ENCODE peak calls at places on chromosomes 16 and 17, in six cellular contexts. One of them, this sample, is unnamed.

GRCh38 chr17:45952814-45953320 is 46.2 kb upstream of the STH start:
- DNase-seq in breast epithelium: no peak
- DNase-seq in tibial nerve: no peak
- DNase-seq in heart left ventricle: no peak
- DNase-seq in HCT116: no peak
- DNase-seq in K562: no peak
- DNase-seq in this sample: no peak

GRCh38 chr16:79217375-79218011 is 383.0 kb downstream of the MAF start:
- DNase-seq in breast epithelium: no peak
- DNase-seq in tibial nerve: no peak
- DNase-seq in heart left ventricle: no peak
- DNase-seq in HCT116: no peak
- DNase-seq in K562: no peak
- DNase-seq in this sample: no peak

GRCh38 chr17:79207957-79208356 is 133.3 kb downstream of the ENGASE start:
- DNase-seq in breast epithelium: no peak
- DNase-seq in tibial nerve: no peak
- DNase-seq in heart left ventricle: no peak
- DNase-seq in HCT116: no peak
- DNase-seq in K562: no peak
- DNase-seq in this sample: no peak

GRCh38 chr17:28807925-28808641 is 34.5 kb downstream of the FAM222B start:
- DNase-seq in breast epithelium: no peak
- DNase-seq in tibial nerve: peak
- DNase-seq in heart left ventricle: no peak
- DNase-seq in HCT116: peak
- DNase-seq in K562: no peak
- DNase-seq in this sample: no peak

GRCh38 chr17:17021194-17021863 is 20.9 kb upstream of the MPRIP start:
- DNase-seq in breast epithelium: peak
- DNase-seq in tibial nerve: peak
- DNase-seq in heart left ventricle: peak
- DNase-seq in HCT116: no peak
- DNase-seq in K562: peak
- DNase-seq in this sample: peak

GRCh38 chr16:49696414-49697101 is 159.4 kb downstream of the ZNF423 start:
- DNase-seq in breast epithelium: no peak
- DNase-seq in tibial nerve: no peak
- DNase-seq in heart left ventricle: no peak
- DNase-seq in HCT116: no peak
- DNase-seq in K562: no peak
- DNase-seq in this sample: no peak

GRCh38 chr17:75468311-75468754 is 11.9 kb downstream of the TMEM94 start:
- DNase-seq in breast epithelium: no peak
- DNase-seq in tibial nerve: no peak
- DNase-seq in heart left ventricle: no peak
- DNase-seq in HCT116: no peak
- DNase-seq in K562: no peak
- DNase-seq in this sample: no peak

GRCh38 chr17:6455321-6455705 is 11.1 kb downstream of the PIMREG start:
- DNase-seq in breast epithelium: no peak
- DNase-seq in tibial nerve: no peak
- DNase-seq in heart left ventricle: peak
- DNase-seq in HCT116: no peak
- DNase-seq in K562: no peak
- DNase-seq in this sample: peak

GRCh38 chr16:9441021-9441420 is 349.6 kb downstream of the HAPSTR1 start:
- DNase-seq in breast epithelium: no peak
- DNase-seq in tibial nerve: no peak
- DNase-seq in heart left ventricle: no peak
- DNase-seq in HCT116: no peak
- DNase-seq in K562: no peak
- DNase-seq in this sample: no peak

GRCh38 chr16:53964145-53964544 is 260.2 kb downstream of the FTO start:
- DNase-seq in breast epithelium: no peak
- DNase-seq in tibial nerve: no peak
- DNase-seq in heart left ventricle: no peak
- DNase-seq in HCT116: no peak
- DNase-seq in K562: no peak
- DNase-seq in this sample: no peak

GRCh38 chr16:79776243-79776884 is 175.8 kb upstream of the MAF start:
- DNase-seq in breast epithelium: no peak
- DNase-seq in tibial nerve: peak
- DNase-seq in heart left ventricle: no peak
- DNase-seq in HCT116: no peak
- DNase-seq in K562: no peak
- DNase-seq in this sample: peak

GRCh38 chr17:74268554-74268953 is 5.5 kb upstream of the DNAI2 start:
- DNase-seq in breast epithelium: no peak
- DNase-seq in tibial nerve: no peak
- DNase-seq in heart left ventricle: no peak
- DNase-seq in HCT116: no peak
- DNase-seq in K562: no peak
- DNase-seq in this sample: no peak

GRCh38 chr16:66585477-66586239 is 6.4 kb downstream of the CMTM2 start:
- DNase-seq in breast epithelium: no peak
- DNase-seq in tibial nerve: no peak
- DNase-seq in heart left ventricle: no peak
- DNase-seq in HCT116: no peak
- DNase-seq in K562: no peak
- DNase-seq in this sample: no peak

GRCh38 chr17:79808763-79809529 is 12.1 kb upstream of the CBX8 start:
- DNase-seq in breast epithelium: no peak
- DNase-seq in tibial nerve: no peak
- DNase-seq in heart left ventricle: no peak
- DNase-seq in HCT116: peak
- DNase-seq in K562: no peak
- DNase-seq in this sample: peak

GRCh38 chr17:50564916-50565315 is 4.4 kb downstream of the CACNA1G start:
- DNase-seq in breast epithelium: no peak
- DNase-seq in tibial nerve: peak
- DNase-seq in heart left ventricle: peak
- DNase-seq in HCT116: no peak
- DNase-seq in K562: no peak
- DNase-seq in this sample: peak

GRCh38 chr16:86075488-86075785 is 176.5 kb downstream of the IRF8 start:
- DNase-seq in breast epithelium: peak
- DNase-seq in tibial nerve: no peak
- DNase-seq in heart left ventricle: no peak
- DNase-seq in HCT116: no peak
- DNase-seq in K562: no peak
- DNase-seq in this sample: no peak

GRCh38 chr17:37160940-37161339 is 212.2 kb downstream of the AATF start:
- DNase-seq in breast epithelium: no peak
- DNase-seq in tibial nerve: no peak
- DNase-seq in heart left ventricle: no peak
- DNase-seq in HCT116: no peak
- DNase-seq in K562: no peak
- DNase-seq in this sample: no peak

GRCh38 chr16:47142469-47143328 is 1.0 kb downstream of the NETO2 start:
- DNase-seq in breast epithelium: no peak
- DNase-seq in tibial nerve: no peak
- DNase-seq in heart left ventricle: no peak
- DNase-seq in HCT116: no peak
- DNase-seq in K562: peak
- DNase-seq in this sample: peak

GRCh38 chr17:15999974-16000827 is 577 bp downstream of the TTC19 start:
- DNase-seq in breast epithelium: no peak
- DNase-seq in tibial nerve: no peak
- DNase-seq in heart left ventricle: no peak
- DNase-seq in HCT116: no peak
- DNase-seq in K562: no peak
- DNase-seq in this sample: no peak

GRCh38 chr16:25256821-25257503 is 683 bp downstream of the ZKSCAN2 start:
- DNase-seq in breast epithelium: no peak
- DNase-seq in tibial nerve: no peak
- DNase-seq in heart left ventricle: no peak
- DNase-seq in HCT116: no peak
- DNase-seq in K562: peak
- DNase-seq in this sample: peak

GRCh38 chr16:30609002-30609927 is 924 bp downstream of the ZNF689 start:
- DNase-seq in breast epithelium: no peak
- DNase-seq in tibial nerve: peak
- DNase-seq in heart left ventricle: peak
- DNase-seq in HCT116: no peak
- DNase-seq in K562: peak
- DNase-seq in this sample: peak

DNA sequence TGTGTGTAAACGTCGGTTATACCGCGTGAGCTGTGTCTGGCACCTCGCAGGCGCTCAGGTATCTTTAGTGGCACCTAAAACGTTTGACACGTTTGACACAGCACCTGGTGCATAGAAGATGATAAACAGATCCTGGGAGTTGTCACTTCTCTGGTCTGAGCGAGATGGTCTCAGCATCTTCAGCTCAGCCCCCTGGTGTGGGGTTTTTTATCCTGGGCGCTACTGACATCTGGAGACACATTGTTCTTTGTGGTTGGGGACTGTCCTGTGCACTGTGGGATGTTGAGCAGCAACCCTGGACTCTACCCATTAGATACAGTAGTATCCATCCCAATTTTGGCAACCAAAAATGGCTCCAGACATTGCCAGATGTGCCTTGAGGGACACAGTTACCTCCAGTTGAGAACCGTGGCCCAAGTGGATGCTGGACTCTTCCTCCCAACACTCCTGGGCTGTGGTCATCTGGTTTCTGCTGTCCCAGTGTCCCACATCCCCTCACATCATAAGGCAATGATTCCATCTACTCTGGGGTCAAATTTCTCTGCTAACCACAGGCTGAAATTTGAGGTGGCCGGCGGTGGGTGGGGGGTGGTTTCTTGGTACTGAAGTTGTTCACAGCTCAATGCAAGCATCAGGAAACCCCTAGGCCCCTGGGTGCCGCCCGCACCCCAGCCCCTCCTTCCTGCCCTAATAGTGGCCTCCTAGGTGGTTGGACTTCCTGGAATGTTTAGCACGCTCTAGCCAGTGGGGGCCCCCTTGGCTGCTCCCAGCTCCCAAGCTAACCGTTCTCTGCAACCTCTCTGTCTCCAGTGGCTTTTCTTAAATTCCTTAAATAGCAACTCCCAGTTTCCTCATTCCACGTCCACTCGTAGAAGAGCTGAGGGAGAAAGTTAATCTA is 124.7 kb downstream of the ABCC1 start:
- DNase-seq in breast epithelium: no peak
- DNase-seq in tibial nerve: no peak
- DNase-seq in heart left ventricle: no peak
- DNase-seq in HCT116: no peak
- DNase-seq in K562: no peak
- DNase-seq in this sample: peak
- TF ChIP-seq CTCF in breast epithelium: no peak
- TF ChIP-seq CTCF in tibial nerve: no peak
- TF ChIP-seq CTCF in heart left ventricle: no peak
- TF ChIP-seq CTCF in HCT116: no peak
- TF ChIP-seq CTCF in K562: no peak
- TF ChIP-seq CTCF in this sample: no peak

DNA sequence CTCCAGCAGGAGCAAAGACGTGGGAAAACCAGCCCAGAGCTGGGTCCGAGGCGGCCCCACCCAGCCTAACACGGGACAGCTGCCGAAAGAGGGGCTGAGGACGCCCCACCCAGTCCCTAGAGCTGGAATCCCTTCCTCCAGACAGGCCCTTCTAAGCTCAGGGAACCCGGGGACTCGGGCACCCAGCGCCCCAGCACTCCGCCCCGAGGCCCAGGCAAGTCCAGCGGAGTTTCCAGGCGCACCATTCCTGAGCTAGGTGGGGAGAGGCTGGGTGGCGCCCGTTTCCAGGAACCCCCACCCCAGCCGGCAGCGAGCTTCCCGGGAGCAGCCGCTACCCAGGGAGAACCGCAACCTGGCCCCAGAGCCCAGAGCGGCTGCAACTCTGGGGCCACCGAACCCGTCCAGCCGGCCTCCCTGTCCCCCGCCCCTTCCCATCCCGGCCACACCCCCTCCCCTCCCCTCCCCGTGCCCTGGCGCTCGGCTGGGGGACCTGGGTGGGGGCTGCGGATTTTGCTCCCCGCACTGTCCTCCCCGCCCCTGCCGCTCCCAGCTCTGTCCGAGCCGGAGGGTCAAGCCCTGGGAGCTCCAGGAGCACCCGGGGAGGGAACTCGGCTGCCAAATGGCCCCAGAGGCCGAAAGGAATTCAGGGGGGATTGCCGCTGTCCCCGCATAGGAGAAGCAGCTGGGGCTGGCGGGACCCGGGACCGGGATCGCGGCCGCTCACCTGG is 503 bp downstream of the TMC6 start:
- DNase-seq in breast epithelium: no peak
- DNase-seq in tibial nerve: no peak
- DNase-seq in heart left ventricle: no peak
- DNase-seq in HCT116: no peak
- DNase-seq in K562: peak
- DNase-seq in this sample: peak
- TF ChIP-seq POLR2A in breast epithelium: peak
- TF ChIP-seq POLR2A in tibial nerve: no peak
- TF ChIP-seq POLR2A in heart left ventricle: no peak
- TF ChIP-seq POLR2A in HCT116: no peak
- TF ChIP-seq POLR2A in K562: peak
- TF ChIP-seq POLR2A in this sample: peak

DNA sequence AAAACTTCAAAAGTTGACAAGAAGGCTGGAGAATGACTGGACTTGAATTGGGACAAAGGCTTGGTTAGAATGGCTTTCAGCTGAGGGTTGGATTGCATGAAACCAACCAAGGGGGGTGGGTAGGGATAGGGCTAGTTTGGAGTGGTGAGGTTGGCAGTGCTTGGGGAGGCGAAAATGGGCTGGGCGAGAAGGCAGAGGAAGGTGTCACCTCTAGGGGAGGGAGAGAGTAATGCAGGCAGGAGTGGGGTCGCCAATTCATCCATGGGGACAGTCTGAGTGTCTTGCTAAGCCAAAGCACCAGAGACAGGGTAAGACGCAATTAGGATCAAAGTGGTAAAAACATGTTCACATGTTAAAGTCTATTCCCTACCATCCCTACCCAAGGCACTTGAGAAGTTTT is 6.2 kb upstream of the DNAH2 start:
- DNase-seq in breast epithelium: no peak
- DNase-seq in tibial nerve: no peak
- DNase-seq in heart left ventricle: no peak
- DNase-seq in HCT116: no peak
- DNase-seq in K562: peak
- DNase-seq in this sample: no peak
- TF ChIP-seq CTCF in breast epithelium: no peak
- TF ChIP-seq CTCF in tibial nerve: no peak
- TF ChIP-seq CTCF in heart left ventricle: no peak
- TF ChIP-seq CTCF in HCT116: peak
- TF ChIP-seq CTCF in K562: peak
- TF ChIP-seq CTCF in this sample: no peak

DNA sequence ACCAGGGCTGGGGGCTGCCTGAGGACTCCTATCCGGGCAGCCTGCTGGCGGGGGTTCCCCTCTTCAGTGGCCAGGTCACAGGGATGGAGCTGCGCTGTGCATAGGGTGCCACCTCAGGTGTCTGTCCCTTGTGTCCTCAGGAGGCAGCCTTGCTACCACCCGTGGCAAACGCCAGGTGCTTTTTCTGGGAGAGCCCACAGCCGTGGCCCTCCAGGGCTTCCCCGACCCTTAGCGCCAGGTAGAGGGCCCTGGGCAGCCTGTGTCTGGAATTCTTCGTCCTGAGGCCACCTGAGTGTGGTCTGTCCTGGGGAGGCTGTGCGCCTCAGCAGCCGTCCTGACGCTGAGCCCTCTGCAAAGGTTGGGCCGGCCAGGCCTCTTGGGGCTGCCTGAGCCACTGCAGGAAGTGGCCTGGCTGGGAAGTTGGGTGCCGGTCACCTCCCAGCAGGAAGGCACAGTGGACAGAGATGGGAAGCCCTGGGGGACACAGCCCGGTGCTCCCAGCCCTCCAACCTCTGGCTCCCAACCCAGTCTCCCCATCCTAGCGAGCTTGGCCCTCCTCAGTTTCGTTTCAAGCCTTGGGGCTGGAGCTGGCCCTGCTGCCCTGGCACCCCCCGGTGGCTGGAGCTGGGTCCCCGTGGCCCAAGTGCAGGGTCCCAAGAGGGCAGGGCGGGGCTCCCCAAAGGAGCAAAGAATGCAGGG is 7.6 kb upstream of the BAIAP3 start:
- DNase-seq in breast epithelium: no peak
- DNase-seq in tibial nerve: no peak
- DNase-seq in heart left ventricle: no peak
- DNase-seq in HCT116: no peak
- DNase-seq in K562: no peak
- DNase-seq in this sample: no peak
- TF ChIP-seq POLR2A in breast epithelium: no peak
- TF ChIP-seq POLR2A in tibial nerve: no peak
- TF ChIP-seq POLR2A in heart left ventricle: no peak
- TF ChIP-seq POLR2A in HCT116: no peak
- TF ChIP-seq POLR2A in K562: peak
- TF ChIP-seq POLR2A in this sample: no peak

This sample was measured in transverse colon.